ENCODE peak calls at places on chromosomes 11 and 22, in six cellular contexts. F, G, P, U, A and L are unnamed samples.

GRCh38 chr22:17590586-17590985 is 27.3 kb downstream of the SLC25A18 start:
- DNase-seq in G (no peak), F (no peak), U (no peak), P (no peak), A (no peak), L (no peak)

GRCh38 chr11:75445315-75445953 is 12.4 kb upstream of the KLHL35 start:
- DNase-seq in U (peak), G (peak), A (no peak), P (no peak), F (peak), L (peak)

GRCh38 chr11:75240381-75241035 is at the start of gene TPBGL:
- DNase-seq in A (no peak), U (peak), F (no peak), P (no peak), G (peak), L (no peak)

GRCh38 chr11:119493712-119494111 is 70.7 kb upstream of the THY1 start:
- DNase-seq in P (no peak), F (no peak), U (no peak), G (no peak), A (no peak), L (no peak)

GRCh38 chr22:33918676-33919590 is 1.3 kb downstream of the LARGE1 start:
- DNase-seq in A (no peak), U (no peak), F (no peak), G (no peak), P (no peak), L (no peak)

GRCh38 chr11:108933630-108934029 is 268.8 kb downstream of the DDX10 start:
- DNase-seq in U (no peak), A (no peak), F (no peak), P (no peak), G (no peak), L (no peak)

GRCh38 chr22:44753189-44754042 is 1.0 kb downstream of the ARHGAP8 start:
- DNase-seq in A (no peak), P (no peak), F (no peak), G (no peak), U (no peak), L (no peak)

GRCh38 chr11:109641549-109641948 is 219.6 kb downstream of the C11orf87 start:
- DNase-seq in U (no peak), A (no peak), G (no peak), F (no peak), P (no peak), L (no peak)

GRCh38 chr22:49278357-49278756 is 549.3 kb downstream of the BRD1 start:
- DNase-seq in P (no peak), G (no peak), F (no peak), U (no peak), A (no peak), L (no peak)